ENCODE peak calls at places on chromosome 20, in ten cellular contexts. S is fibroblast of gingiva; R is CD8-positive, alpha-beta T cell; N is CMK; M is NCI-H69; Q is dorsolateral prefrontal cortex; U is AG04450; F is stimulated activated CD8-positive, alpha-beta memory T cell treated with anti-CD3 and anti-CD28 coated beads, Interleukin-4, amount 100 ng/mL, for 24 hours; T is activated CD4-positive, CD25-positive, alpha-beta regulatory T cell treated with anti-CD3 and anti-CD28 coated beads, Interleukin-2, amount 50 U/mL, for 16 hours; A is left ventricle myocardium inferior. W is an unnamed sample.

GRCh38 chr20:10250902-10251301 is 32.3 kb downstream of the SNAP25 start:
- DNase-seq in S (no peak), R (no peak), N (no peak), M (peak; percentile 91), Q (no peak), U (no peak), F (no peak), T (no peak), A (no peak), W (no peak)

GRCh38 chr20:24363031-24363430 is 106.4 kb upstream of the SYNDIG1 start:
- DNase-seq in S (no peak), R (no peak), N (no peak), M (no peak), Q (no peak), U (no peak), F (no peak), T (no peak), A (no peak), W (no peak)

GRCh38 chr20:24100370-24101011 is 111.9 kb upstream of the GGTLC1 start:
- DNase-seq in S (peak; percentile 18), R (peak; percentile 77), N (peak; percentile 17), M (peak; percentile 66), Q (no peak), U (no peak), F (peak; percentile 24), T (peak; percentile 16), A (peak; percentile 28), W (no peak)

GRCh38 chr20:53622247-53623114 is 28.8 kb upstream of the ZNF217 start:
- DNase-seq in S (no peak), R (no peak), N (no peak), M (no peak), Q (no peak), U (no peak), F (no peak), T (no peak), A (no peak), W (no peak)

GRCh38 chr20:62358171-62358719 is 8.9 kb downstream of the LAMA5 start:
- DNase-seq in S (peak; percentile 52), R (no peak), N (no peak), M (no peak), Q (no peak), U (no peak), F (no peak), T (no peak), A (peak; percentile 43), W (no peak)

GRCh38 chr20:36847009-36847709 is 28.8 kb upstream of the TLDC2 start:
- DNase-seq in S (peak; percentile 87), R (no peak), N (no peak), M (peak; percentile 83), Q (peak; percentile 65), U (peak; percentile 52), F (no peak), T (no peak), A (peak; percentile 83), W (no peak)

GRCh38 chr20:63408684-63409046 is 47.5 kb upstream of the CHRNA4 start:
- DNase-seq in S (no peak), R (no peak), N (no peak), M (no peak), Q (no peak), U (no peak), F (no peak), T (no peak), A (no peak), W (no peak)

GRCh38 chr20:5222919-5223634 is 93.7 kb downstream of the PROKR2 start:
- DNase-seq in S (peak; percentile 59), R (peak; percentile 57), N (peak; percentile 22), M (peak; percentile 62), Q (peak; percentile 60), U (peak; percentile 30), F (peak; percentile 34), T (peak; percentile 24), A (peak; percentile 27), W (peak; percentile 4)

GRCh38 chr20:57048027-57048869 is 218.2 kb downstream of the BMP7 start:
- DNase-seq in S (peak; percentile 69), R (no peak), N (peak; percentile 5), M (no peak), Q (no peak), U (no peak), F (no peak), T (no peak), A (no peak), W (no peak)

GRCh38 chr20:44709797-44710196 is 5.4 kb upstream of the CCN5 start:
- DNase-seq in S (no peak), R (no peak), N (no peak), M (no peak), Q (no peak), U (no peak), F (no peak), T (no peak), A (no peak), W (no peak)

GRCh38 chr20:63754008-63754407 is 14.4 kb downstream of the SLC2A4RG start:
- DNase-seq in S (no peak), R (no peak), N (no peak), M (no peak), Q (no peak), U (no peak), F (no peak), T (no peak), A (no peak), W (no peak)

GRCh38 chr20:45100563-45101245 is at the start of gene KCNS1:
- DNase-seq in S (no peak), R (peak; percentile 44), N (no peak), M (peak; percentile 59), Q (peak; percentile 45), U (no peak), F (no peak), T (no peak), A (no peak), W (no peak)

GRCh38 chr20:64064145-64064698 is 1.2 kb downstream of the TCEA2 start:
- DNase-seq in S (peak; percentile 24), R (no peak), N (no peak), M (no peak), Q (no peak), U (no peak), F (no peak), T (no peak), A (no peak), W (no peak)

GRCh38 chr20:24969203-24970029 is 20.3 kb downstream of the CST7 start:
- DNase-seq in S (no peak), R (no peak), N (no peak), M (no peak), Q (peak; percentile 25), U (no peak), F (no peak), T (no peak), A (no peak), W (no peak)

GRCh38 chr20:62506087-62506486 is 30.3 kb upstream of the GATA5 start:
- DNase-seq in S (no peak), R (no peak), N (no peak), M (no peak), Q (no peak), U (no peak), F (no peak), T (no peak), A (no peak), W (no peak)

GRCh38 chr20:24773168-24773567 is 175.9 kb upstream of the CST7 start:
- DNase-seq in S (no peak), R (no peak), N (no peak), M (no peak), Q (no peak), U (no peak), F (no peak), T (no peak), A (no peak), W (no peak)

GRCh38 chr20:44031001-44031574 is 116.4 kb downstream of the TOX2 start:
- DNase-seq in S (no peak), R (peak; percentile 44), N (no peak), M (no peak), Q (no peak), U (no peak), F (no peak), T (no peak), A (no peak), W (no peak)

GRCh38 chr20:50655325-50655880 is 35.9 kb downstream of the RIPOR3 start:
- DNase-seq in S (peak; percentile 96), R (no peak), N (no peak), M (no peak), Q (no peak), U (peak; percentile 93), F (no peak), T (no peak), A (peak; percentile 78), W (peak; percentile 63)

GRCh38 chr20:32539817-32540675 is 45.1 kb downstream of the NOL4L start:
- DNase-seq in S (no peak), R (peak; percentile 85), N (peak; percentile 72), M (no peak), Q (no peak), U (no peak), F (peak; percentile 56), T (peak; percentile 38), A (no peak), W (no peak)

GRCh38 chr20:57810511-57811372 is 100.9 kb upstream of the PMEPA1 start:
- DNase-seq in S (no peak), R (no peak), N (no peak), M (no peak), Q (no peak), U (no peak), F (no peak), T (no peak), A (no peak), W (no peak)

GRCh38 chr20:15918631-15919030 is 654.6 kb downstream of the KIF16B start:
- DNase-seq in S (no peak), R (no peak), N (no peak), M (no peak), Q (no peak), U (no peak), F (no peak), T (no peak), A (no peak), W (no peak)

GRCh38 chr20:35871311-35871771 is 83.0 kb downstream of the SCAND1 start:
- DNase-seq in S (peak; percentile 43), R (no peak), N (no peak), M (no peak), Q (no peak), U (no peak), F (no peak), T (no peak), A (peak; percentile 21), W (no peak)

GRCh38 chr20:40727960-40728359 is 38.9 kb upstream of the MAFB start:
- DNase-seq in S (no peak), R (no peak), N (no peak), M (no peak), Q (no peak), U (no peak), F (no peak), T (no peak), A (no peak), W (no peak)

GRCh38 chr20:46683939-46684750 is 5.1 kb downstream of the TP53RK start:
- DNase-seq in S (peak; percentile 78), R (no peak), N (peak; percentile 66), M (peak; percentile 7), Q (no peak), U (peak; percentile 44), F (no peak), T (no peak), A (peak; percentile 33), W (no peak)

GRCh38 chr20:44758247-44759101 is 12.8 kb downstream of the KCNK15 start:
- DNase-seq in S (no peak), R (no peak), N (no peak), M (no peak), Q (no peak), U (no peak), F (no peak), T (no peak), A (no peak), W (no peak)

GRCh38 chr20:58389324-58389967 is 417 bp downstream of the VAPB start:
- DNase-seq in S (peak; percentile 50), R (no peak), N (peak; percentile 22), M (peak; percentile 63), Q (peak; percentile 29), U (no peak), F (no peak), T (no peak), A (peak; percentile 41), W (no peak)

GRCh38 chr20:6668546-6668945 is 98.9 kb upstream of the BMP2 start:
- DNase-seq in S (no peak), R (no peak), N (no peak), M (no peak), Q (no peak), U (no peak), F (no peak), T (no peak), A (no peak), W (no peak)

GRCh38 chr20:23705895-23706294 is 17.1 kb upstream of the CST4 start:
- DNase-seq in S (no peak), R (no peak), N (no peak), M (no peak), Q (no peak), U (no peak), F (no peak), T (no peak), A (no peak), W (no peak)